ENCODE peak calls at places on chromosomes 3 and 15, in four cellular contexts. P, X, E and O are unnamed samples.

GRCh38 chr3:189712906-189713483 is 81.8 kb downstream of the TP63 start:
- DNase-seq in P (no peak), X (no peak), E (peak), O (no peak)

GRCh38 chr15:100338247-100338646 is 3.5 kb downstream of the ADAMTS17 start:
- DNase-seq in P (no peak), X (no peak), E (no peak), O (no peak)

GRCh38 chr15:98438907-98439306 is 209.4 kb upstream of the IGF1R start:
- DNase-seq in P (no peak), X (no peak), E (no peak), O (no peak)

GRCh38 chr3:45479627-45480026 is 91.3 kb downstream of the LARS2 start:
- DNase-seq in P (no peak), X (peak), E (no peak), O (peak)

GRCh38 chr3:152554980-152555379 is 280.0 kb upstream of the P2RY1 start:
- DNase-seq in P (no peak), X (no peak), E (no peak), O (no peak)

GRCh38 chr15:74184582-74185091 is 11.1 kb downstream of the ISLR start:
- DNase-seq in P (no peak), X (no peak), E (no peak), O (peak)

GRCh38 chr15:49187537-49188245 is 17.6 kb downstream of the GALK2 start:
- DNase-seq in P (no peak), X (no peak), E (no peak), O (no peak)

GRCh38 chr3:10023587-10024310 is 2.5 kb upstream of the FANCD2 start:
- DNase-seq in P (no peak), X (peak), E (no peak), O (peak)

GRCh38 chr15:70584838-70585706 is 178.3 kb downstream of the UACA start:
- DNase-seq in P (peak), X (peak), E (no peak), O (no peak)

GRCh38 chr15:78789615-78790014 is 21.6 kb downstream of the ADAMTS7 start:
- DNase-seq in P (no peak), X (no peak), E (no peak), O (no peak)

GRCh38 chr3:24680214-24680967 is 185.7 kb upstream of the THRB start:
- DNase-seq in P (no peak), X (peak), E (no peak), O (peak)

GRCh38 chr3:129063841-129064482 is 3.4 kb downstream of the GP9 start:
- DNase-seq in P (no peak), X (no peak), E (peak), O (no peak)

GRCh38 chr3:154132777-154133375 is 11.7 kb downstream of the ARHGEF26 start:
- DNase-seq in P (no peak), X (no peak), E (peak), O (no peak)

GRCh38 chr3:139893264-139893962 is 41.6 kb upstream of the CLSTN2 start:
- DNase-seq in P (no peak), X (no peak), E (peak), O (no peak)

GRCh38 chr3:114452176-114452744 is 158.4 kb downstream of the TIGIT start:
- DNase-seq in P (no peak), X (no peak), E (no peak), O (no peak)

GRCh38 chr3:49378249-49378899 is 20.2 kb upstream of the GPX1 start:
- DNase-seq in P (no peak), X (peak), E (no peak), O (peak)

GRCh38 chr3:43773273-43774104 is 82.8 kb downstream of the ABHD5 start:
- DNase-seq in P (no peak), X (peak), E (no peak), O (no peak)

GRCh38 chr3:156211583-156211982 is 91.2 kb downstream of the KCNAB1 start:
- DNase-seq in P (no peak), X (no peak), E (no peak), O (peak)

GRCh38 chr3:77411990-77412389 is 372.1 kb downstream of the ROBO2 start:
- DNase-seq in P (no peak), X (no peak), E (no peak), O (no peak)

GRCh38 chr15:85591622-85592021 is 203.1 kb downstream of the KLHL25 start:
- DNase-seq in P (no peak), X (no peak), E (no peak), O (no peak)

GRCh38 chr3:88031543-88032148 is 27.2 kb downstream of the CGGBP1 start:
- DNase-seq in P (no peak), X (peak), E (no peak), O (peak)

GRCh38 chr3:191378142-191378541 is 47.8 kb upstream of the UTS2B start:
- DNase-seq in P (no peak), X (no peak), E (no peak), O (no peak)

GRCh38 chr3:16606398-16606797 is 1.2 kb upstream of the DAZL start:
- DNase-seq in P (no peak), X (peak), E (no peak), O (no peak)

GRCh38 chr15:46088486-46089437 is 453.9 kb downstream of the SQOR start:
- DNase-seq in P (no peak), X (peak), E (no peak), O (no peak)

GRCh38 chr3:30689202-30689641 is 82.8 kb downstream of the TGFBR2 start:
- DNase-seq in P (no peak), X (peak), E (no peak), O (peak)

GRCh38 chr3:185711255-185711870 is 113.5 kb downstream of the IGF2BP2 start:
- DNase-seq in P (no peak), X (peak), E (no peak), O (no peak)

GRCh38 chr15:62474771-62475124 is 309.7 kb upstream of the C2CD4B start:
- DNase-seq in P (no peak), X (peak), E (no peak), O (no peak)

GRCh38 chr3:43212914-43213611 is 73.3 kb upstream of the SNRK start:
- DNase-seq in P (no peak), X (no peak), E (no peak), O (no peak)

GRCh38 chr15:82051664-82052063 is 5.8 kb upstream of the MEX3B start:
- DNase-seq in P (no peak), X (no peak), E (no peak), O (peak)

GRCh38 chr3:50616770-50617095 is 218 bp upstream of the MAPKAPK3 start:
- DNase-seq in P (peak), X (peak), E (peak), O (peak)

GRCh38 chr3:74862501-74862900 is 248.0 kb upstream of the CNTN3 start:
- DNase-seq in P (no peak), X (peak), E (no peak), O (no peak)

GRCh38 chr15:62850318-62850717 is 192.2 kb upstream of the TPM1 start:
- DNase-seq in P (no peak), X (no peak), E (no peak), O (peak)

GRCh38 chr3:169348276-169348675 is 315.2 kb downstream of the MECOM start:
- DNase-seq in P (no peak), X (no peak), E (no peak), O (no peak)

GRCh38 chr3:86702381-86702958 is 288.5 kb downstream of the VGLL3 start:
- DNase-seq in P (no peak), X (peak), E (no peak), O (no peak)

GRCh38 chr3:170111147-170111771 is 70.3 kb downstream of the PHC3 start:
- DNase-seq in P (no peak), X (no peak), E (no peak), O (no peak)

GRCh38 chr15:36810656-36811449 is 231.4 kb downstream of the CDIN1 start:
- DNase-seq in P (no peak), X (no peak), E (peak), O (no peak)

GRCh38 chr3:93843981-93844380 is 129.7 kb downstream of the PROS1 start:
- DNase-seq in P (no peak), X (peak), E (no peak), O (peak)

GRCh38 chr3:149401215-149401925 is 23.9 kb upstream of the TM4SF1 start:
- DNase-seq in P (no peak), X (no peak), E (no peak), O (no peak)

GRCh38 chr3:54366839-54367238 is 244.5 kb downstream of the CACNA2D3 start:
- DNase-seq in P (no peak), X (no peak), E (peak), O (no peak)

GRCh38 chr3:53224026-53224425 is 31.8 kb downstream of the TKT start:
- DNase-seq in P (no peak), X (no peak), E (no peak), O (no peak)